ENCODE peak calls at places on chromosomes 13 and 19, in six cellular contexts. V, Q, Y, L, C and G are unnamed samples.
A peak's percentile ranks its signal among the peaks of the same experiment; 100 is the strongest.

GRCh38 chr19:33473644-33474305 is 47.8 kb downstream of the PEPD start:
- DNase-seq in Q (peak; percentile 60), V (no peak), C (no peak), Y (no peak), L (no peak), G (peak; percentile 41)

GRCh38 chr13:83449666-83450395 is 432.4 kb downstream of the SLITRK1 start:
- DNase-seq in Q (peak; percentile 72), C (no peak), Y (no peak), L (no peak), V (peak; percentile 60), G (no peak)

GRCh38 chr19:17125052-17125727 is 49.6 kb downstream of the MYO9B start:
- DNase-seq in V (no peak), C (no peak), Q (no peak), Y (no peak), L (no peak), G (no peak)

GRCh38 chr19:27752530-27753184 is 1460.3 kb downstream of the UQCRFS1 start:
- DNase-seq in Q (no peak), Y (no peak), V (no peak), L (no peak), C (peak; percentile 12), G (no peak)

GRCh38 chr19:3557461-3558248 is at the start of gene MFSD12:
- DNase-seq in C (peak; percentile 91), L (peak; percentile 96), V (peak; percentile 98), Y (peak; percentile 95), Q (peak; percentile 89), G (peak; percentile 92)

GRCh38 chr19:41882568-41883462 is at the start of gene ARHGEF1:
- DNase-seq in C (peak; percentile 69), V (peak; percentile 61), Q (peak; percentile 35), L (peak; percentile 55), Y (peak; percentile 51), G (peak; percentile 74)

GRCh38 chr19:687569-688166 is 7.6 kb downstream of the PRSS57 start:
- DNase-seq in V (no peak), Q (no peak), Y (no peak), L (no peak), C (no peak), G (no peak)

GRCh38 chr13:113802761-113803160 is 43.7 kb downstream of the TMEM255B start:
- DNase-seq in C (peak; percentile 23), L (no peak), Y (no peak), Q (no peak), V (no peak), G (no peak)

GRCh38 chr13:94419304-94419943 is 60.1 kb downstream of the DCT start:
- DNase-seq in V (no peak), C (no peak), L (no peak), Q (peak; percentile 72), Y (no peak), G (no peak)

GRCh38 chr13:82147526-82147925 is 1734.7 kb downstream of the SLITRK1 start:
- DNase-seq in V (no peak), L (no peak), Y (no peak), C (no peak), Q (no peak), G (no peak)

GRCh38 chr19:53101518-53101917 is 1.7 kb downstream of the ZNF160 start:
- DNase-seq in Q (peak; percentile 27), Y (no peak), C (no peak), V (no peak), L (no peak), G (no peak)

GRCh38 chr13:50914848-50915247 is 5.3 kb downstream of the RNASEH2B start:
- DNase-seq in C (no peak), V (no peak), Q (peak; percentile 43), L (no peak), Y (no peak), G (no peak)

GRCh38 chr13:107650081-107650701 is 565.1 kb downstream of the LIG4 start:
- DNase-seq in L (peak; percentile 38), Y (peak; percentile 16), Q (peak; percentile 61), C (no peak), V (peak; percentile 85), G (no peak)

GRCh38 chr13:28754698-28755545 is 36.2 kb upstream of the SLC46A3 start:
- DNase-seq in Y (no peak), Q (peak; percentile 44), V (no peak), L (no peak), C (no peak), G (no peak)

GRCh38 chr13:101711307-101712025 is 259.0 kb downstream of the ITGBL1 start:
- DNase-seq in L (no peak), Y (no peak), V (no peak), C (no peak), Q (no peak), G (no peak)

GRCh38 chr13:48159436-48160225 is 64.7 kb upstream of the MED4 start:
- DNase-seq in C (no peak), Y (no peak), Q (no peak), L (no peak), V (no peak), G (no peak)

GRCh38 chr13:113364933-113365371 is 1.0 kb upstream of the GRTP1 start:
- DNase-seq in L (peak; percentile 33), V (no peak), C (no peak), Q (no peak), Y (peak; percentile 58), G (peak; percentile 70)

GRCh38 chr13:23608704-23609413 is 38.6 kb downstream of the TNFRSF19 start:
- DNase-seq in Q (no peak), L (no peak), C (no peak), Y (peak; percentile 40), V (no peak), G (peak; percentile 55)

GRCh38 chr13:35891973-35892441 is 239.2 kb downstream of the DCLK1 start:
- DNase-seq in L (no peak), V (no peak), C (no peak), Q (peak; percentile 87), Y (no peak), G (no peak)

DNA sequence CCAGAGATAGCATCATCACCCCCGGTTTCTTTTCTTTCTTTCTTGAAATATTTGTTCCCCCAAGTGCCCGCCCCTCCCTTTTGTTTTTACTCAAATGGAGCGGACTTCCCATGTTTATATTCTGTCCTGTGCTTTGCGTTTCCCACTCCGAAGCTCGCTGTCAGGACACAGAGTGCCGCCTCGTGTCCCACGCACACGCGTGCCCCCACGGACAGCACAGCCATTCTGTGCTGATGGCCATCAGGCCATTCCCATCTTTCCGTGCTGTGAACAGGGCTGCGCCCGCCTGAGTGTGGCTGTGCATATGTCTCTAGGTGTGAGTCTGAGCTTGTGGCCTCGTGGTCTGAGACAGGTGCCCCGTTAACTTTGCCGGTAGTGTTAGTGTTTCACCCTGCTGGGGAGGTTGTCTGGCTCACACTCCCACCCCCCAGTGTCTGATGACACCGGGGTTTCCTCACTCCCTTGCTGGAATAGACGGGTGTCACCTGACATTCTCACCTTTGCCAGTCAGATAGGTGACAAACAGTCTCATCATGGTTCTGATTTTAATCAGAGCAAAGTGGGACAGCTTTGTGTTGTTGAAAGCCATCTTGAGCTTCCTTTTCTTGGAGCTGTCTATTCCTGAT is 6.9 kb downstream of the PAK4 start:
- DNase-seq in C (no peak), Q (no peak), V (no peak), Y (no peak), L (no peak), G (no peak)
- H3K27ac ChIP-seq in C (no peak overlapping the region), Q (no peak overlapping the region), V (no peak overlapping the region), Y (peak overlapping the region; percentile 47), L (peak overlapping the region; percentile 80), G (no peak overlapping the region)

GRCh38 chr13:98544105-98544710 is 32.7 kb downstream of the STK24 start:
- DNase-seq in Q (no peak), Y (no peak), C (no peak), L (no peak), V (no peak), G (no peak)

GRCh38 chr13:98542568-98543379 is 34.1 kb downstream of the STK24 start:
- DNase-seq in C (no peak), L (no peak), V (no peak), Q (no peak), Y (no peak), G (peak; percentile 46)

GRCh38 chr13:98541701-98542203 is 35.2 kb downstream of the STK24 start:
- DNase-seq in Q (no peak), L (no peak), C (no peak), V (no peak), Y (no peak), G (no peak)

GRCh38 chr13:98541211-98541610 is 35.7 kb downstream of the STK24 start:
- DNase-seq in Q (no peak), Y (no peak), V (no peak), L (no peak), C (no peak), G (no peak)

DNA sequence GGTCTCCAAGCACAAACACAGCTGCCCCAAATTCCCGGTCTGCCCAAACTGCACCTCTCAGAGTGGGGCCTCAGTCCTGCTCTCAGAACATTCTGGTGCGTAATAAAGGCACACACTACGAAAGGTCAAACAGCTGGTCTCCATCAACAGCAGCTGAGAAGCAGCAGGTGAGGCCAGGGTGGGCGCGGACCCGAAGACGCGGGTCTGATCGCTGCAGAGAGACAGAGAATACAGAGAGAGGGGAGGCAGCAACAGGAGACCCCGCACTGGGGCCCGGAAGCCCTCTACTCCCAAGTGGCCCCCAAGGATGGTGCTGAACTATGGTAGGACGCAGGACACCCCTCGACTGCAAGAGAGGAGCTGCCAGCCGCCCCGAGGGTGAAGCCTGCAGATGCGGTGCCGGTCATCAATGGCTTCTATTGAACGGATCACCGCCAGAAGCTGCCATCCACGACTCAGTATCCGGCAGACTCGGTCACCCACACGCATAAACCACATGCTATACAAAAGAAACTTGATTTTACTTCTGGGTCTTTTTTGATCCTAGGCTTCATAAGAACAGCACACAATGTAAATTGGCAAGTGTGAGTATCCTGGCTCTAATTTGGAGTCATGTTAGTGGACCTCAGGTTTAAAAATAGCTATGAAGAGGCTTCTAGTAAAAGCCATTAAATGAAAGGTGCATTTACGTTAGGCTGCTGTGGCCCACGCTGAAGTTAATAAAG is 33.4 kb downstream of the STK24 start:
- DNase-seq in Y (no peak), L (no peak), Q (no peak), C (no peak), V (no peak), G (no peak)
- H3K4me1 ChIP-seq in Y (peaks cover 16% of the 10 kb centered on the region), L (peaks cover 46% of the 10 kb centered on the region), Q (no peaks in the 10 kb centered on the region), C (peaks cover 16% of the 10 kb centered on the region), V (peaks cover 42% of the 10 kb centered on the region), G (no peaks in the 10 kb centered on the region)

DNA sequence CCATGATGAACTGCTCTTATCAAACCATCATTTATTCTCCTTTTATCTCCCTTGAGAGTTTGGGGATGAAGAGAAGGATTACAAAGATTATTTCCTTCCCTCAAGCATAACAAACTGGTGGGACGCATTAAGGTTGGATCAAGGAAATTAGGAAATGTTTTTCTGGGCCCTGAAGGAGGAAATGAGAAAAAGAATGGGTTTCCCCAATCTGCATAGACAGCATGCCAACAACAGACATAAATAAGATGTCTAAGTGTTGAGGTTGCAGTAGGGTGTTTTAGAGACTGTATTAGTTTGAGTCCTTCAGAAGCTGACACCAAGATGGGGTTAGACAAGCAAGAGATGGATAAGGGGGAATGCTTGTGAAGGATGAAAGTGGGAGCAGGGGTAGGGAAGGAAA is 7.3 kb downstream of the EPSTI1 start:
- DNase-seq in Q (no peak), V (no peak), L (no peak), Y (no peak), C (no peak), G (no peak)
- H3K27ac ChIP-seq in Q (no peak overlapping the region), V (no peak overlapping the region), L (no peak overlapping the region), Y (no peak overlapping the region), C (no peak overlapping the region), G (no peak overlapping the region)

GRCh38 chr13:105450784-105451183 is 1084.7 kb downstream of the EFNB2 start:
- DNase-seq in Q (no peak), L (no peak), C (no peak), V (no peak), Y (no peak), G (no peak)
- H3K4me1 ChIP-seq in Q (peaks cover 5% of the 10 kb centered on the region), L (no peaks in the 10 kb centered on the region), C (no peaks in the 10 kb centered on the region), V (no peaks in the 10 kb centered on the region), Y (no peaks in the 10 kb centered on the region), G (no peaks in the 10 kb centered on the region)